ENCODE peak calls at places on chromosomes 11 and 22, in seven cellular contexts. U is CD4-positive, CD25-positive, alpha-beta regulatory T cell; L is colonic mucosa; G is breast epithelium; Y is OCI-LY7; Q is stomach; W is kidney epithelial cell. H is an unnamed sample.

GRCh38 chr22:42820075-42820763 is 36.9 kb downstream of the ARFGAP3 start:
- DNase-seq in U (no peak), L (no peak), G (no peak), Y (peak; percentile 80), Q (no peak), W (no peak), H (no peak)

GRCh38 chr11:17014774-17015638 is 792 bp upstream of the PLEKHA7 start:
- DNase-seq in U (no peak), L (peak; percentile 69), G (no peak), Y (no peak), Q (peak; percentile 66), W (peak; percentile 51), H (peak; percentile 42)

GRCh38 chr22:37571992-37572373 is 7.9 kb downstream of the LGALS2 start:
- DNase-seq in U (no peak), L (no peak), G (no peak), Y (no peak), Q (no peak), W (no peak), H (no peak)

GRCh38 chr11:66324626-66325025 is 7.8 kb upstream of the CD248 start:
- DNase-seq in U (no peak), L (no peak), G (no peak), Y (no peak), Q (no peak), W (no peak), H (no peak)

GRCh38 chr11:131302831-131303230 is 67.6 kb upstream of the NTM start:
- DNase-seq in U (no peak), L (no peak), G (no peak), Y (no peak), Q (no peak), W (no peak), H (peak; percentile 19)

GRCh38 chr11:36398261-36398953 is 102.3 kb downstream of the PRR5L start:
- DNase-seq in U (no peak), L (no peak), G (no peak), Y (no peak), Q (no peak), W (no peak), H (no peak)

GRCh38 chr22:30432096-30432495 is 6.5 kb downstream of the MTFP1 start:
- DNase-seq in U (no peak), L (no peak), G (no peak), Y (no peak), Q (no peak), W (no peak), H (no peak)

GRCh38 chr11:106770489-106771100 is 247.7 kb downstream of the GUCY1A2 start:
- DNase-seq in U (no peak), L (no peak), G (no peak), Y (no peak), Q (no peak), W (no peak), H (no peak)

GRCh38 chr11:72570893-72571741 is 103.1 kb downstream of the PDE2A start:
- DNase-seq in U (no peak), L (no peak), G (no peak), Y (no peak), Q (peak; percentile 25), W (no peak), H (no peak)

GRCh38 chr11:45169310-45170072 is 23.1 kb downstream of the PRDM11 start:
- DNase-seq in U (no peak), L (no peak), G (no peak), Y (no peak), Q (no peak), W (no peak), H (no peak)

GRCh38 chr22:40022536-40023225 is 27.9 kb downstream of the FAM83F start:
- DNase-seq in U (no peak), L (peak; percentile 38), G (peak; percentile 80), Y (no peak), Q (peak; percentile 65), W (no peak), H (no peak)

GRCh38 chr11:944711-945470 is 19.2 kb downstream of the AP2A2 start:
- DNase-seq in U (no peak), L (no peak), G (no peak), Y (no peak), Q (no peak), W (no peak), H (no peak)

GRCh38 chr22:35330258-35330861 is 30.7 kb downstream of the TOM1 start:
- DNase-seq in U (peak; percentile 51), L (peak; percentile 70), G (no peak), Y (peak; percentile 54), Q (peak; percentile 63), W (no peak), H (peak; percentile 88)

GRCh38 chr22:42439821-42440674 is 7.8 kb upstream of the NFAM1 start:
- DNase-seq in U (no peak), L (peak; percentile 30), G (no peak), Y (peak; percentile 75), Q (peak; percentile 30), W (no peak), H (no peak)

GRCh38 chr11:31383116-31383515 is 13.5 kb downstream of the DNAJC24 start:
- DNase-seq in U (no peak), L (no peak), G (no peak), Y (no peak), Q (no peak), W (no peak), H (no peak)

GRCh38 chr22:38923463-38924196 is 33.8 kb upstream of the APOBEC3A start:
- DNase-seq in U (no peak), L (peak; percentile 83), G (peak; percentile 80), Y (no peak), Q (peak; percentile 80), W (peak; percentile 53), H (no peak)

GRCh38 chr22:38925571-38926041 is 31.8 kb upstream of the APOBEC3A start:
- DNase-seq in U (no peak), L (no peak), G (no peak), Y (no peak), Q (no peak), W (no peak), H (no peak)

GRCh38 chr22:38921801-38922200 is 35.6 kb upstream of the APOBEC3A start:
- DNase-seq in U (no peak), L (peak; percentile 60), G (no peak), Y (no peak), Q (no peak), W (no peak), H (peak; percentile 26)

GRCh38 chr22:38927033-38927789 is 30.2 kb upstream of the APOBEC3A start:
- DNase-seq in U (peak; percentile 8), L (peak; percentile 77), G (peak; percentile 50), Y (no peak), Q (peak; percentile 85), W (no peak), H (no peak)

GRCh38 chr22:38924197-38924952 is 33.0 kb upstream of the APOBEC3A start:
- DNase-seq in U (no peak), L (peak; percentile 90), G (peak; percentile 77), Y (no peak), Q (peak; percentile 94), W (peak; percentile 79), H (no peak)
- H3K4me3 ChIP-seq in U (no peak overlapping the region), L (no peak overlapping the region), G (peak overlapping the region; percentile 23), Y (no peak overlapping the region), Q (peak overlapping the region; percentile 11), W (no peak overlapping the region), H (no peak overlapping the region)

GRCh38 chr22:33054276-33054675 is 3.9 kb downstream of the SYN3 start:
- DNase-seq in U (no peak), L (no peak), G (no peak), Y (peak; percentile 20), Q (no peak), W (no peak), H (no peak)

GRCh38 chr22:33050614-33051230 is 7.5 kb downstream of the SYN3 start:
- DNase-seq in U (no peak), L (no peak), G (no peak), Y (no peak), Q (no peak), W (no peak), H (no peak)

GRCh38 chr22:33049125-33049729 is 9.0 kb downstream of the SYN3 start:
- DNase-seq in U (peak; percentile 31), L (peak; percentile 65), G (peak; percentile 59), Y (peak; percentile 86), Q (peak; percentile 80), W (peak; percentile 18), H (peak; percentile 65)

GRCh38 chr22:33053323-33053722 is 4.9 kb downstream of the SYN3 start:
- DNase-seq in U (no peak), L (no peak), G (no peak), Y (no peak), Q (no peak), W (no peak), H (no peak)

GRCh38 chr22:33051960-33052839 is 6.0 kb downstream of the SYN3 start:
- DNase-seq in U (no peak), L (no peak), G (no peak), Y (peak; percentile 32), Q (no peak), W (no peak), H (no peak)
- H3K4me3 ChIP-seq in U (no peak overlapping the region), L (no peak overlapping the region), G (no peak overlapping the region), Y (no peak overlapping the region), Q (no peak overlapping the region), W (no peak overlapping the region), H (no peak overlapping the region)

GRCh38 chr11:13954591-13954990 is 7.9 kb upstream of the SPON1 start:
- DNase-seq in U (no peak), L (no peak), G (no peak), Y (no peak), Q (no peak), W (no peak), H (no peak)

GRCh38 chr11:13955971-13956421 is 6.5 kb upstream of the SPON1 start:
- DNase-seq in U (peak; percentile 33), L (peak; percentile 69), G (peak; percentile 43), Y (peak; percentile 80), Q (peak; percentile 66), W (no peak), H (peak; percentile 52)

GRCh38 chr11:13956988-13957387 is 5.5 kb upstream of the SPON1 start:
- DNase-seq in U (no peak), L (no peak), G (no peak), Y (no peak), Q (no peak), W (no peak), H (no peak)

GRCh38 chr11:13949876-13950275 is 12.6 kb upstream of the SPON1 start:
- DNase-seq in U (no peak), L (no peak), G (no peak), Y (no peak), Q (no peak), W (no peak), H (no peak)

GRCh38 chr11:13952668-13953067 is 9.9 kb upstream of the SPON1 start:
- DNase-seq in U (no peak), L (no peak), G (no peak), Y (no peak), Q (no peak), W (no peak), H (no peak)
- H3K4me3 ChIP-seq in U (no peak overlapping the region), L (no peak overlapping the region), G (no peak overlapping the region), Y (no peak overlapping the region), Q (no peak overlapping the region), W (no peak overlapping the region), H (no peak overlapping the region)

DNA sequence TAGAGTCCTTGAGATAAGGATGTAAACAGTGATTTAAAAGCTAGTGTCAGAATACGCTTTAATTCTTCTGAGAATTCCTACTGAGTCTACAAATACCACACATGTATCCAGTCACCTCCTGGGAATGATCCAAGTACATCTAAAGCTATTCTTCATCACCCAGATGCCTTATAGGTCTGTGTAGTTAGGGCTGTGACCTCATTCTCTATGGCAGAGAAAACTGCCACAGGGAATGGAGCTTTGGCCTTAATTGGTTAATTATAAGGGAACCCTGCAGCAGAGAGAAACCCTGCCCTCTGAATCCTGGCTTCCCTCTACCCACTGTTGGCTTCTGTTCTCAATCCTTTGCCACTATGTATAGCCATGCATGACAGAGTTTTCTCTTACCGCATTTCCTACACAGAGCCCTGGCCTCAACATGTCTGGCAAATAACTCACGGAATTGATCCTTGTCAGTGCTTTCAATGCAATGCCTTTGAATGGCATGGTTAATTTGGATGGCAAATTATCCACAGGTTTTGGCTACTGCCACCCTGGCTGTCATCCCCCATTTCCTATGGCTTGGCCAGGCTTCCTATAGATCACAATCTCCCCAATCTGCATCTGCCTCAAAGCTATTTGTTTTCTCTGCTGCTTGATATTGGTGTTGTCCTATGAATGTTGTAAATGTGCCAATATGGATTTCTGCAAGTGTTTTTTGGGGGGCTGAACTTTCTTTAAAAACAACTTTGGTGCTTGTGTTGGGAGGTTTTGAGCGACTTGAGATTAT is 2.9 kb downstream of the DIXDC1 start:
- DNase-seq in U (no peak), L (no peak), G (no peak), Y (no peak), Q (no peak), W (peak; percentile 88), H (no peak)
- H3K4me3 ChIP-seq in U (no peak overlapping the region), L (no peak overlapping the region), G (no peak overlapping the region), Y (no peak overlapping the region), Q (no peak overlapping the region), W (no peak overlapping the region), H (no peak overlapping the region)